ENCODE peak calls at places on chromosomes 13 and 19, in ten cellular contexts. N is colonic mucosa; Y is prostate gland; B is tibial artery; F is fibroblast of lung; H is gastrocnemius medialis; P is thyroid gland; Q is left ventricle myocardium inferior; T is thoracic aorta; K is CD8-positive, alpha-beta T cell. E is an unnamed sample. For H3K27me3, the result is how much of the 10 kb centered on the place peaks cover.

GRCh38 chr19:3682741-3683404 is 17.4 kb downstream of the PIP5K1C start:
- DNase-seq in K (no peak), Q (no peak), T (no peak), B (no peak), F (peak), P (no peak), H (no peak), Y (no peak), N (no peak), E (no peak)

GRCh38 chr19:34837262-34837661 is 64.2 kb upstream of the ZNF599 start:
- DNase-seq in N (peak), Y (peak), Q (peak), T (no peak), K (no peak), F (no peak), P (peak), H (no peak), B (no peak), E (no peak)

GRCh38 chr19:27714857-27715256 is 1498.1 kb downstream of the UQCRFS1 start:
- DNase-seq in F (no peak), T (no peak), Y (no peak), N (no peak), B (no peak), K (no peak), P (no peak), Q (no peak), H (no peak), E (no peak)

GRCh38 chr13:84570831-84571230 is 688.6 kb upstream of the SLITRK1 start:
- DNase-seq in T (no peak), B (no peak), K (no peak), N (no peak), F (peak), P (no peak), Q (no peak), Y (no peak), H (no peak), E (no peak)

GRCh38 chr13:109145631-109146030 is 516.2 kb downstream of the MYO16 start:
- DNase-seq in H (no peak), B (no peak), N (peak), F (peak), P (peak), K (no peak), Q (no peak), Y (no peak), T (no peak), E (no peak)

GRCh38 chr13:20702945-20703784 is at the start of gene IL17D:
- DNase-seq in T (no peak), P (peak), Q (no peak), F (no peak), N (peak), K (no peak), Y (no peak), B (peak), H (no peak), E (peak)

GRCh38 chr19:35348909-35349611 is 1.4 kb downstream of the FFAR1 start:
- DNase-seq in K (no peak), T (no peak), P (no peak), H (no peak), N (no peak), Q (no peak), B (peak), Y (no peak), F (no peak), E (no peak)

GRCh38 chr19:35088514-35088913 is 27.1 kb upstream of the FXYD3 start:
- DNase-seq in T (no peak), B (no peak), H (no peak), Y (no peak), F (peak), Q (no peak), N (no peak), P (no peak), K (no peak), E (no peak)

GRCh38 chr13:48636550-48636949 is 17.2 kb upstream of the CYSLTR2 start:
- DNase-seq in B (no peak), P (no peak), H (no peak), Q (no peak), T (no peak), N (no peak), K (no peak), Y (no peak), F (peak), E (no peak)

GRCh38 chr13:100300708-100301107 is 211.8 kb downstream of the PCCA start:
- DNase-seq in K (no peak), Y (no peak), F (no peak), T (no peak), H (no peak), B (no peak), P (no peak), N (no peak), Q (no peak), E (no peak)

GRCh38 chr19:3250675-3251074 is 26.2 kb downstream of the CELF5 start:
- DNase-seq in N (peak), Q (no peak), F (no peak), K (no peak), Y (no peak), P (no peak), H (no peak), B (no peak), T (no peak), E (peak)

GRCh38 chr19:46537136-46538097 is 41.8 kb upstream of the PNMA8B start:
- DNase-seq in T (no peak), H (no peak), B (peak), N (peak), P (peak), Q (peak), F (peak), Y (no peak), K (peak), E (peak)

GRCh38 chr19:19034204-19034624 is 811 bp downstream of the ARMC6 start:
- DNase-seq in P (peak), Y (peak), B (no peak), T (no peak), H (peak), K (peak), Q (no peak), N (peak), F (peak), E (peak)

GRCh38 chr19:49347835-49348234 is 12.6 kb downstream of the CD37 start:
- DNase-seq in F (peak), T (no peak), B (no peak), K (no peak), P (no peak), H (no peak), N (no peak), Q (no peak), Y (no peak), E (no peak)
- TF ChIP-seq CTCF in F (peak), T (peak), B (no peak), K (no peak), P (no peak), H (no peak), N (no peak), Q (no peak), Y (no peak), E (no peak)

GRCh38 chr19:38221421-38221820 is 2.6 kb downstream of the DPF1 start:
- DNase-seq in T (no peak), F (no peak), B (no peak), H (no peak), N (no peak), Y (no peak), P (no peak), Q (no peak), K (no peak), E (no peak)

GRCh38 chr19:38224014-38224862 is at the start of gene DPF1:
- DNase-seq in P (no peak), Q (peak), F (peak), B (no peak), K (no peak), H (no peak), N (no peak), Y (no peak), T (no peak), E (no peak)

GRCh38 chr19:38221919-38222828 is 1.8 kb downstream of the DPF1 start:
- DNase-seq in K (no peak), T (no peak), Y (no peak), N (no peak), B (no peak), H (no peak), F (no peak), P (no peak), Q (no peak), E (no peak)

GRCh38 chr19:38223119-38223523 is 901 bp downstream of the DPF1 start:
- DNase-seq in N (no peak), Q (no peak), F (no peak), H (no peak), K (no peak), P (no peak), T (no peak), Y (no peak), B (no peak), E (no peak)

DNA sequence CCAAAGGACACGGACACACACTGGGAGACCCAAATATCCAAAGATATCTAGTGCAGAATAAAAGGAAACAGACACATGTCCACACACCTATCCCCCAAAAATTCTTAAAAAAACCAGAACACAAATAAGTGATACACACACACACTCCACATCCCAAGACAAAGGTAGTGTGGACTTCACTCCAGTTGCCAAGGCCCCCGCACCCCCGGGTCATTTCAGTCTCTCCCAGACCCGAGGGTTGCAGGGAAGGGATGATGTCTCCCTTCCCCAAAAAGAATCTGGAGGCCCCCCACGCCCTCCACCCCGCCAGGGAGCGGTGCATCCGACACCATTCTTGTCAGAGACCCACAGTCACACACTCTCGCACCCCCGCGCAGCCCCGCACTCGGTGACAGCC is 407 bp downstream of the DPF1 start:
- DNase-seq in F (no peak), H (no peak), P (no peak), T (no peak), K (no peak), N (no peak), B (no peak), Y (no peak), Q (no peak), E (no peak)
- H3K27me3 ChIP-seq in F (under half), H (half or more), P (under half), T (under half), K (under half), N (half or more), B (half or more), Y (under half), Q (half or more), E (half or more)

DNA sequence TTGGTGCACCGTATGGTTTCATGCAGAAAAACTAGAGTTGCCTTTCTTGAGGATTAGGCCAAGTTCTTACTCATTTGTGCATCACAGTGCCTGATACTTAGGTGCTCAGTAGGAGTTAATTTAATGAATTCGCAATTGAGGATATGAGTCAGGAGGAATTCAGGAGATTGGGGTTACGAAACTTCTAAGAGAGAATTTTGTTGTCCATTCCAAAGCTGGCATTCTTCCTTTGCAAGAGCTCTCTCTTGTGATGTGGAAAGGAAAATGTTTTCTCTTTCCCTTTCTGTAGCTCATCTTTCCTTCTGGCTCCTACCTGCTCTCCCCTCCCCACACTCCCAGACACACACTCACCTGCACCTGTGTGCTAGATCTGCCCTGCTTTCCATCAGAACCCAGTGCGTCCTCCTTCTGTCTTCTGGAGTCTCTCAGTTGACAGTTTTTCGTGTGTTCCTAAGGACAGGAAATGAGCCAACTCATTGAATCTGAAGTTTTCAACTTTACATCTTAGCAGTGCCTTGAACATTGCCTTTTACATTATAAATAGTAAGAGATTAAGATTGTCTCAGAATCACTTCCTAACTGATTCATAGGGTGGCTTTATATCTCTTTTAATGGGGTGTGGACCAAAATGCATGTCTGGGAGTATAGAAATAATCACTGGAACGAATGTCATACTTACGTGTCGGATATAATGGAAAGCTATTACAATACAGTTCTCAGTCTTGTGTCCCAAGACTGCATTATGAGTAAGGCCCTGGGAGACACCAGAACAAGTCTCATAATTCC is 19.7 kb upstream of the ERCC5 start:
- DNase-seq in H (no peak), B (no peak), P (no peak), Q (no peak), F (peak), N (no peak), Y (no peak), T (no peak), K (no peak), E (no peak)
- TF ChIP-seq CTCF in H (no peak), B (no peak), P (no peak), Q (no peak), F (no peak), N (no peak), Y (no peak), T (no peak), K (no peak), E (no peak)

DNA sequence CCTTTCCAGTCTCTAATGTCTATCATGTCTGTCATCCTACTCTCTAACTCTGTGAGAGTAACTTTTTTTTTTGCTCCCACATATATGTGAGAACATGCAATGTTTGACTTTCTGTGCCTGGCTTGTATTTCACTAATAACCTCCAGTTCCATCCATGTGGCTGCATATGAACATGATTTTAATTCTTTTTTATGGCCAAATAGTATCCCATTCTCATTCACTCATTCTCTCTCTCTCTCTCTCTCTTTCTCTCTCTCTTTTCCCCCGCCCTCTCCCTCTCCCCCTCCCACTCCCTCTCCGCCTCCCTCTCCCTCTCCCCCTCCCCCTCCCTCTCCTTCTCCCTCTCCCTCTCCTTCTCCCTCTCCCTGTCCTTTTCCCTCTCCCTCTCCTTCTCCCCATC is 52.0 kb downstream of the DNAJC3 start:
- DNase-seq in P (no peak), N (no peak), H (no peak), Y (no peak), K (no peak), Q (no peak), F (no peak), B (no peak), T (no peak), E (no peak)
- H3K27me3 ChIP-seq in P (under half), N (under half), H (under half), Y (under half), K (under half), Q (under half), F (under half), B (under half), T (under half), E (under half)

GRCh38 chr19:611506-611869 is 21.8 kb downstream of the HCN2 start:
- DNase-seq in P (no peak), H (no peak), Q (no peak), F (peak), K (no peak), N (no peak), Y (no peak), T (no peak), B (no peak), E (peak)

GRCh38 chr19:610801-611505 is 21.3 kb downstream of the HCN2 start:
- DNase-seq in N (no peak), K (no peak), B (no peak), Y (no peak), F (peak), H (no peak), P (no peak), Q (peak), T (no peak), E (peak)

GRCh38 chr19:609001-609340 is 19.3 kb downstream of the HCN2 start:
- DNase-seq in Q (peak), T (no peak), B (no peak), K (no peak), P (no peak), N (no peak), H (no peak), Y (no peak), F (no peak), E (no peak)

GRCh38 chr19:608155-609000 is 18.7 kb downstream of the HCN2 start:
- DNase-seq in T (no peak), B (no peak), F (no peak), P (no peak), N (no peak), Q (no peak), Y (no peak), K (no peak), H (no peak), E (no peak)

GRCh38 chr19:610071-610800 is 20.6 kb downstream of the HCN2 start:
- DNase-seq in H (no peak), F (no peak), P (no peak), B (no peak), Y (no peak), N (no peak), K (no peak), T (no peak), Q (no peak), E (peak)
- TF ChIP-seq CTCF in H (no peak), F (no peak), P (no peak), B (no peak), Y (no peak), N (no peak), K (no peak), T (no peak), Q (no peak), E (no peak)

GRCh38 chr19:1748703-1749341 is 4.5 kb upstream of the ONECUT3 start:
- DNase-seq in Y (no peak), K (no peak), Q (no peak), T (no peak), P (no peak), F (no peak), H (no peak), N (no peak), B (no peak), E (no peak)
- H3K27me3 ChIP-seq in Y (half or more), K (half or more), Q (half or more), T (under half), P (under half), F (under half), H (half or more), N (half or more), B (half or more), E (half or more)

GRCh38 chr19:11563530-11563929 is 4.5 kb upstream of the ELOF1 start:
- DNase-seq in K (no peak), B (no peak), N (no peak), Y (no peak), Q (no peak), T (no peak), P (no peak), F (no peak), H (no peak), E (no peak)

GRCh38 chr19:11556634-11557420 is 2.2 kb downstream of the ELOF1 start:
- DNase-seq in H (no peak), Q (no peak), F (no peak), N (no peak), Y (no peak), K (no peak), T (no peak), P (no peak), B (no peak), E (no peak)

GRCh38 chr19:11560404-11560988 is 1.5 kb upstream of the ELOF1 start:
- DNase-seq in P (peak), Q (no peak), Y (peak), F (peak), N (peak), B (no peak), T (no peak), K (no peak), H (no peak), E (no peak)

GRCh38 chr19:11555246-11555645 is 3.8 kb downstream of the ELOF1 start:
- DNase-seq in B (no peak), Q (no peak), H (no peak), T (no peak), P (no peak), K (no peak), F (no peak), N (no peak), Y (no peak), E (no peak)

DNA sequence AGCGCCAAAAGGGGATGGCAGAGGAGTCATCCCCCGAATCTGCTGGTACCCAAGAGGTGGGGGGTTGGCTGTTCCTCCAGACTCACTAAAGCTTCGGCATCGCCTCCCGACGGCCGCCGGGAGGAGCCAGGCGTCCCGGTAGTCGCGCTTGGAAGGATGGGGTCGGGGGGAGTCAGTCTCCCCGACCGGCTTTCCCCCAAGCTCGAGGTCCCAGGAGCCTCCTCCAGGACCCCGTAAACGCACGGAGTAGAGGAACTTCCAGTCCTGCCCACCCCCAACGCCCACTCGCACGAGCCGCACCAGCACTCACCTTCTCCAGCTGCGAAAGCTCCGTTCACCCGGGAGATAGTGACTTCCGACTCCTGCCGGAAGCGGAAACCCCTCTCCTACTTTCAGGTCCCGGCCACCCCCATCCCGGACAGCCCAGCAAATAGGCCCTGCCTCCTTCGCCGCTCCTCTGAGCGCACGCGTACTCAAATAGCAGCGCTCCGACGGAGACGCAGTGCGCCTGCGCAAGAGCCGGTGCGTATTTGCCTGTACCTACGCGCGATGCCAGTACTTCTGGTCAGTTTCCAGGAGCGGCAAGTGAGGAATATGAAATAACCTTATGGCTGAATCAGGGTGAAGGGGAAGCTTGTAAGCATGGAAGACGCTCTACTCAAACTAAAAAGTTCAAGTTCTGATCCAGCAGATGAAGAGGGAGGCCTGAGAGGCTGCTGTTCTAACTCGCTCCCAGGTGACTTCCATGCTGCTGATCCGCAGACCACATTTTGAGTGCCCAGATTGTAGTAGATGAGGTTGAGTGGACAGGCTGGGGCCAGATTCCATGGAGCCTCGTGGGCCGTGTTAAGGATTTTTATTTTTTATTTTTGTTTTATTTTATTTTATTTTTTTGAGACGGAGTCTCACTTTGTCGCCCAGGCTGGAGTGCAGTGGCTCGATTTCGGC is at the start of gene ELOF1:
- DNase-seq in K (peak), Q (peak), P (peak), T (peak), H (peak), F (peak), B (peak), Y (peak), N (peak), E (peak)
- TF ChIP-seq CTCF in K (no peak), Q (peak), P (no peak), T (peak), H (peak), F (peak), B (no peak), Y (no peak), N (no peak), E (no peak)

GRCh38 chr13:31172535-31172934 is 10.8 kb upstream of the HSPH1 start:
- DNase-seq in H (no peak), T (no peak), K (no peak), F (peak), Q (no peak), N (no peak), Y (no peak), P (no peak), B (no peak), E (no peak)

GRCh38 chr13:31179241-31179640 is 17.5 kb upstream of the HSPH1 start:
- DNase-seq in P (no peak), T (no peak), N (no peak), Q (no peak), F (no peak), Y (no peak), B (no peak), H (no peak), K (no peak), E (no peak)

GRCh38 chr13:31179754-31180153 is 18.1 kb upstream of the HSPH1 start:
- DNase-seq in H (no peak), K (no peak), P (no peak), T (no peak), Q (no peak), B (no peak), Y (no peak), N (no peak), F (no peak), E (no peak)

GRCh38 chr13:31174018-31174417 is 12.3 kb upstream of the HSPH1 start:
- DNase-seq in F (peak), N (no peak), Y (no peak), K (no peak), P (no peak), Q (no peak), B (no peak), H (no peak), T (no peak), E (no peak)

GRCh38 chr13:31175847-31176536 is 14.3 kb upstream of the HSPH1 start:
- DNase-seq in B (no peak), K (no peak), Q (no peak), N (no peak), Y (no peak), H (peak), F (no peak), P (no peak), T (no peak), E (no peak)
- H3K27me3 ChIP-seq in B (under half), K (under half), Q (under half), N (under half), Y (under half), H (under half), F (under half), P (under half), T (under half), E (under half)

E was measured in CD4-positive, alpha-beta T cell.